ENCODE peak calls at places on chromosome 7, in ten cellular contexts. O is CD8-positive, alpha-beta memory T cell; R is neural progenitor cell; G is tibial artery; L is transverse colon; I is aorta; A is upper lobe of left lung; D is body of pancreas; X is neuronal stem cell; K is heart left ventricle. U is an unnamed sample. For H3K4me1, the result is how much of the 10 kb centered on the place peaks cover.

GRCh38 chr7:15433154-15433553 is 128.7 kb downstream of the AGMO start:
- DNase-seq in G (no peak), D (no peak), A (no peak), X (no peak), K (no peak), R (no peak), I (no peak), L (no peak), O (no peak), U (no peak)

GRCh38 chr7:81327873-81328272 is 409.0 kb upstream of the SEMA3C start:
- DNase-seq in K (no peak), I (no peak), X (no peak), L (no peak), R (no peak), G (no peak), D (no peak), O (no peak), A (no peak), U (no peak)

GRCh38 chr7:44334734-44335097 is 9.3 kb upstream of the CAMK2B start:
- DNase-seq in X (no peak), G (no peak), A (no peak), R (no peak), I (no peak), D (no peak), K (no peak), O (no peak), L (no peak), U (no peak)

GRCh38 chr7:29379551-29379950 is 184.1 kb upstream of the PRR15 start:
- DNase-seq in D (no peak), K (no peak), O (no peak), I (no peak), G (no peak), A (no peak), X (no peak), L (no peak), R (no peak), U (no peak)

GRCh38 chr7:378551-379455 is 88.8 kb downstream of the FOXL3 start:
- DNase-seq in X (no peak), A (peak), I (peak), R (peak), G (peak), L (peak), O (no peak), D (peak), K (peak), U (no peak)

GRCh38 chr7:15685358-15686181 is 913 bp downstream of the MEOX2 start:
- DNase-seq in X (peak), G (peak), A (peak), K (peak), I (peak), O (no peak), R (peak), D (no peak), L (no peak), U (peak)

GRCh38 chr7:92135100-92135429 is 788 bp upstream of the CYP51A1 start:
- DNase-seq in A (no peak), D (peak), R (peak), G (no peak), X (no peak), L (peak), I (no peak), K (no peak), O (no peak), U (peak)

GRCh38 chr7:27459729-27460048 is 203.0 kb downstream of the HIBADH start:
- DNase-seq in X (no peak), R (no peak), G (no peak), K (no peak), D (no peak), A (no peak), L (no peak), O (no peak), I (no peak), U (no peak)

GRCh38 chr7:96034940-96035727 is 262.8 kb downstream of the DYNC1I1 start:
- DNase-seq in D (peak), R (no peak), X (no peak), O (no peak), I (no peak), A (no peak), K (no peak), G (no peak), L (no peak), U (no peak)

GRCh38 chr7:113283861-113284260 is 165.5 kb upstream of the SMIM30 start:
- DNase-seq in I (no peak), D (no peak), L (no peak), A (no peak), K (no peak), O (no peak), G (no peak), X (no peak), R (no peak), U (no peak)

GRCh38 chr7:107128748-107129147 is 40.1 kb upstream of the HBP1 start:
- DNase-seq in I (no peak), A (no peak), O (no peak), D (no peak), R (no peak), K (no peak), G (no peak), X (no peak), L (no peak), U (no peak)

GRCh38 chr7:54477083-54477482 is 65.1 kb upstream of the VSTM2A start:
- DNase-seq in L (no peak), R (no peak), G (no peak), I (no peak), A (no peak), O (no peak), X (no peak), D (no peak), K (no peak), U (no peak)

GRCh38 chr7:8379264-8379663 is 54.1 kb upstream of the NXPH1 start:
- DNase-seq in I (no peak), R (peak), A (no peak), G (no peak), K (no peak), L (no peak), X (peak), D (peak), O (no peak), U (no peak)

GRCh38 chr7:40870108-40870507 is 735.3 kb downstream of the SUGCT start:
- DNase-seq in R (no peak), X (no peak), A (no peak), K (no peak), O (no peak), G (no peak), D (no peak), L (no peak), I (no peak), U (no peak)

GRCh38 chr7:101898019-101898575 is 80.7 kb downstream of the CUX1 start:
- DNase-seq in D (no peak), X (no peak), R (no peak), G (no peak), L (no peak), O (no peak), A (no peak), K (no peak), I (no peak), U (no peak)

GRCh38 chr7:101900103-101900502 is 82.7 kb downstream of the CUX1 start:
- DNase-seq in G (peak), D (no peak), X (no peak), A (no peak), R (no peak), L (no peak), I (no peak), K (peak), O (no peak), U (no peak)

GRCh38 chr7:101901661-101902491 is 84.5 kb downstream of the CUX1 start:
- DNase-seq in O (no peak), A (no peak), I (no peak), R (no peak), G (no peak), X (no peak), K (no peak), L (no peak), D (no peak), U (no peak)

GRCh38 chr7:101902680-101903504 is 85.5 kb downstream of the CUX1 start:
- DNase-seq in A (no peak), K (no peak), R (no peak), X (no peak), L (no peak), D (no peak), I (no peak), O (no peak), G (no peak), U (no peak)

GRCh38 chr7:101899616-101900015 is 82.2 kb downstream of the CUX1 start:
- DNase-seq in K (no peak), G (no peak), O (no peak), A (no peak), R (no peak), I (no peak), D (no peak), L (no peak), X (no peak), U (no peak)
- H3K4me1 ChIP-seq in K (under half), G (half or more), O (under half), A (under half), R (under half), I (under half), D (under half), L (under half), X (under half), U (under half)

GRCh38 chr7:47293884-47294568 is 287.9 kb downstream of the TNS3 start:
- DNase-seq in L (peak), D (peak), G (peak), A (no peak), R (no peak), X (no peak), I (no peak), K (peak), O (no peak), U (peak)

GRCh38 chr7:47297120-47297519 is 284.8 kb downstream of the TNS3 start:
- DNase-seq in I (no peak), D (no peak), K (no peak), G (no peak), X (no peak), A (no peak), R (no peak), L (no peak), O (no peak), U (no peak)

GRCh38 chr7:47292832-47293309 is 289.0 kb downstream of the TNS3 start:
- DNase-seq in D (no peak), O (no peak), I (no peak), A (no peak), R (no peak), K (no peak), G (no peak), L (no peak), X (no peak), U (peak)

GRCh38 chr7:47294569-47295222 is 287.2 kb downstream of the TNS3 start:
- DNase-seq in R (no peak), G (no peak), I (no peak), K (no peak), L (no peak), D (no peak), X (no peak), A (no peak), O (no peak), U (no peak)

DNA sequence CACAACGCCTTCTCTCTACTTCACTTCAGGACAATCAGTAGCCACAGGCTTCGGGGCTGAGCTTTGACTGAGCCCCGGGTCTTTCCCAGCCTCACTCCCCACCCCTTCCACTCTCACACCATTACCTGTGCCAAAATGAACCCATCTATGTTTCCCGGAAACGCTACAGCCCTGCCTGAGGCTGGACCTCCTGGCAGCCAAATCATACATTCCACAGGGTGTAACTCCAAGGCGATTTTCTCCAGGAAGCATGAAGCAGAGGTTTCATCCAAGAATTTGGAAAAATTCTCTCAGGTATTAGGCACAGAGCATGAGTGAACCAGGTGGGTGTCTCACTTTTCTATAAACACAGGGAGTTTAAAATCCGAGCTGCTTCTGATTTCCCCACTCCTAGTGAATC is 286.3 kb downstream of the TNS3 start:
- DNase-seq in O (no peak), K (no peak), X (no peak), A (no peak), L (no peak), R (no peak), I (no peak), G (no peak), D (no peak), U (no peak)
- H3K4me1 ChIP-seq in O (under half), K (under half), X (under half), A (under half), L (under half), R (under half), I (under half), G (half or more), D (under half), U (under half)

GRCh38 chr7:32108651-32109050 is 38.4 kb upstream of the PDE1C start:
- DNase-seq in L (no peak), X (no peak), O (no peak), R (no peak), D (no peak), K (peak), I (no peak), A (no peak), G (no peak), U (no peak)

GRCh38 chr7:32100508-32100907 is 30.3 kb upstream of the PDE1C start:
- DNase-seq in O (no peak), G (no peak), X (no peak), R (no peak), L (no peak), K (no peak), D (no peak), I (no peak), A (no peak), U (no peak)

GRCh38 chr7:32104766-32105165 is 34.6 kb upstream of the PDE1C start:
- DNase-seq in X (no peak), O (no peak), D (no peak), K (no peak), I (no peak), R (no peak), A (no peak), G (no peak), L (no peak), U (no peak)

GRCh38 chr7:32102432-32102851 is 32.2 kb upstream of the PDE1C start:
- DNase-seq in D (no peak), O (no peak), A (no peak), G (no peak), X (no peak), R (no peak), K (peak), I (no peak), L (no peak), U (no peak)

GRCh38 chr7:32103361-32103760 is 33.2 kb upstream of the PDE1C start:
- DNase-seq in I (no peak), L (no peak), G (no peak), A (no peak), O (no peak), R (no peak), X (no peak), K (no peak), D (no peak), U (no peak)
- H3K4me1 ChIP-seq in I (under half), L (under half), G (under half), A (under half), O (under half), R (under half), X (under half), K (under half), D (under half), U (under half)

GRCh38 chr7:69162931-69163330 is 435.3 kb upstream of the AUTS2 start:
- DNase-seq in L (no peak), K (no peak), G (no peak), R (no peak), D (no peak), O (no peak), A (no peak), I (no peak), X (no peak), U (no peak)

GRCh38 chr7:69172357-69173098 is 425.7 kb upstream of the AUTS2 start:
- DNase-seq in K (no peak), L (no peak), X (no peak), A (no peak), G (no peak), I (no peak), R (no peak), D (no peak), O (no peak), U (no peak)

GRCh38 chr7:69169356-69169755 is 428.9 kb upstream of the AUTS2 start:
- DNase-seq in D (no peak), I (no peak), G (no peak), K (no peak), X (no peak), L (no peak), O (no peak), R (no peak), A (no peak), U (no peak)

GRCh38 chr7:69166979-69167516 is 431.2 kb upstream of the AUTS2 start:
- DNase-seq in K (no peak), X (no peak), I (no peak), G (no peak), L (no peak), A (no peak), D (no peak), O (no peak), R (no peak), U (no peak)
- H3K4me1 ChIP-seq in K (under half), X (under half), I (under half), G (under half), L (under half), A (under half), D (under half), O (under half), R (under half), U (under half)

GRCh38 chr7:130948913-130949312 is 214.9 kb upstream of the KLF14 start:
- DNase-seq in A (no peak), G (no peak), L (no peak), I (no peak), X (no peak), R (no peak), O (no peak), D (no peak), K (no peak), U (no peak)
- H3K4me1 ChIP-seq in A (under half), G (half or more), L (under half), I (under half), X (under half), R (under half), O (half or more), D (under half), K (under half), U (under half)